ENCODE peak calls at places on chromosomes 13 and 19, in nine cellular contexts. K, X, M, O, D, J, S, C and G are unnamed samples.

GRCh38 chr19:47284324-47284899 is 9.7 kb downstream of the INAFM1 start:
- DNase-seq in K (no peak), X (peak), M (no peak), O (no peak), D (no peak), J (peak), S (peak), C (peak), G (no peak)

GRCh38 chr13:24822640-24823039 is 58.7 kb downstream of the RNF17 start:
- DNase-seq in K (no peak), X (no peak), M (no peak), O (no peak), D (no peak), J (no peak), S (no peak), C (no peak), G (no peak)

GRCh38 chr19:55078996-55079395 is 3.3 kb downstream of the EPS8L1 start:
- DNase-seq in K (no peak), X (no peak), M (no peak), O (no peak), D (no peak), J (no peak), S (no peak), C (no peak), G (no peak)

GRCh38 chr19:6967962-6968361 is 53.3 kb downstream of the MBD3L2B start:
- DNase-seq in K (no peak), X (no peak), M (no peak), O (no peak), D (no peak), J (no peak), S (peak), C (no peak), G (no peak)

GRCh38 chr19:16062789-16063188 is 13.5 kb upstream of the TPM4 start:
- DNase-seq in K (no peak), X (no peak), M (peak), O (peak), D (peak), J (peak), S (peak), C (no peak), G (no peak)

GRCh38 chr13:73967397-73968165 is 166.6 kb downstream of the KLF12 start:
- DNase-seq in K (no peak), X (no peak), M (no peak), O (no peak), D (no peak), J (no peak), S (no peak), C (no peak), G (no peak)

GRCh38 chr19:49475995-49476880 is 2.2 kb downstream of the FLT3LG start:
- DNase-seq in K (no peak), X (peak), M (no peak), O (peak), D (peak), J (no peak), S (no peak), C (no peak), G (no peak)

GRCh38 chr19:55487884-55488687 is at the start of gene SSC5D:
- DNase-seq in K (no peak), X (no peak), M (no peak), O (no peak), D (no peak), J (peak), S (no peak), C (no peak), G (no peak)

GRCh38 chr19:48413879-48414623 is 20.6 kb downstream of the GRIN2D start:
- DNase-seq in K (no peak), X (no peak), M (peak), O (no peak), D (no peak), J (peak), S (no peak), C (no peak), G (no peak)

GRCh38 chr13:106562301-106562700 is 5.6 kb downstream of the ARGLU1 start:
- DNase-seq in K (no peak), X (no peak), M (no peak), O (no peak), D (no peak), J (no peak), S (no peak), C (no peak), G (no peak)

GRCh38 chr13:78816154-78816553 is 157.2 kb upstream of the OBI1 start:
- DNase-seq in K (no peak), X (peak), M (no peak), O (no peak), D (no peak), J (no peak), S (no peak), C (no peak), G (no peak)

GRCh38 chr13:114118763-114119123 is 13.7 kb downstream of the RASA3 start:
- DNase-seq in K (no peak), X (no peak), M (no peak), O (no peak), D (peak), J (no peak), S (no peak), C (no peak), G (no peak)

GRCh38 chr19:11203194-11204075 is 6.1 kb upstream of the KANK2 start:
- DNase-seq in K (no peak), X (peak), M (peak), O (peak), D (peak), J (peak), S (peak), C (peak), G (peak)

GRCh38 chr19:40621283-40621682 is 20.1 kb downstream of the LTBP4 start:
- DNase-seq in K (no peak), X (no peak), M (no peak), O (no peak), D (no peak), J (no peak), S (no peak), C (no peak), G (no peak)

GRCh38 chr13:73608731-73609485 is 525.3 kb downstream of the KLF12 start:
- DNase-seq in K (no peak), X (peak), M (no peak), O (no peak), D (no peak), J (no peak), S (no peak), C (no peak), G (no peak)

GRCh38 chr13:44669534-44669933 is 93.4 kb upstream of the TSC22D1 start:
- DNase-seq in K (no peak), X (no peak), M (no peak), O (no peak), D (no peak), J (no peak), S (no peak), C (no peak), G (no peak)

GRCh38 chr13:110944121-110944967 is 29.5 kb upstream of the ANKRD10 start:
- DNase-seq in K (no peak), X (no peak), M (no peak), O (peak), D (no peak), J (peak), S (no peak), C (peak), G (no peak)

GRCh38 chr19:44598880-44599279 is 14.5 kb upstream of the IGSF23 start:
- DNase-seq in K (no peak), X (no peak), M (no peak), O (no peak), D (no peak), J (no peak), S (no peak), C (no peak), G (no peak)

GRCh38 chr19:10289836-10290438 is at the start of gene ICAM5:
- DNase-seq in K (no peak), X (no peak), M (no peak), O (peak), D (no peak), J (peak), S (no peak), C (no peak), G (peak)

GRCh38 chr13:75587679-75588078 is 38.1 kb downstream of the UCHL3 start:
- DNase-seq in K (no peak), X (no peak), M (no peak), O (no peak), D (no peak), J (no peak), S (no peak), C (no peak), G (no peak)

GRCh38 chr19:56660381-56661105 is 11.0 kb downstream of the ZNF835 start:
- DNase-seq in K (no peak), X (peak), M (no peak), O (peak), D (no peak), J (no peak), S (no peak), C (no peak), G (no peak)

GRCh38 chr19:29665826-29666633 is 769 bp downstream of the PLEKHF1 start:
- DNase-seq in K (peak), X (no peak), M (peak), O (no peak), D (peak), J (peak), S (no peak), C (no peak), G (no peak)

GRCh38 chr19:46009530-46010510 is 13.0 kb downstream of the PGLYRP1 start:
- DNase-seq in K (no peak), X (peak), M (peak), O (peak), D (peak), J (peak), S (peak), C (peak), G (peak)

GRCh38 chr13:73880365-73880764 is 253.8 kb downstream of the KLF12 start:
- DNase-seq in K (no peak), X (no peak), M (no peak), O (no peak), D (no peak), J (peak), S (no peak), C (no peak), G (no peak)

GRCh38 chr19:18433735-18434398 is 4.1 kb downstream of the ISYNA1 start:
- DNase-seq in K (no peak), X (no peak), M (no peak), O (no peak), D (no peak), J (no peak), S (no peak), C (no peak), G (no peak)